ENCODE peak calls at places on chromosomes 1 and 21, in five cellular contexts. One of them, this sample, is unnamed.

GRCh38 chr1:201399352-201400126 is 415 bp upstream of the LAD1 start:
- DNase-seq in SK-N-SH: no peak
- DNase-seq in IMR-90: no peak
- DNase-seq in GM12878: no peak
- DNase-seq in K562: peak; percentile 32
- DNase-seq in this sample: no peak

GRCh38 chr1:23719162-23719820 is 24.0 kb upstream of the ELOA start:
- DNase-seq in GM12878: no peak
- DNase-seq in SK-N-SH: no peak
- DNase-seq in IMR-90: peak; percentile 85
- DNase-seq in K562: no peak
- DNase-seq in this sample: no peak

GRCh38 chr1:115182012-115182715 is 92.9 kb upstream of the TSPAN2 start:
- DNase-seq in K562: no peak
- DNase-seq in IMR-90: no peak
- DNase-seq in SK-N-SH: no peak
- DNase-seq in GM12878: no peak
- DNase-seq in this sample: no peak

GRCh38 chr1:55053265-55053954 is 14.1 kb downstream of the PCSK9 start:
- DNase-seq in GM12878: no peak
- DNase-seq in K562: no peak
- DNase-seq in IMR-90: no peak
- DNase-seq in SK-N-SH: no peak
- DNase-seq in this sample: no peak

GRCh38 chr1:186404454-186405051 is 28.9 kb downstream of the ODR4 start:
- DNase-seq in IMR-90: peak; percentile 76
- DNase-seq in K562: peak; percentile 52
- DNase-seq in GM12878: no peak
- DNase-seq in SK-N-SH: peak; percentile 32
- DNase-seq in this sample: peak; percentile 61

GRCh38 chr21:20024727-20025126 is 973.5 kb upstream of the NCAM2 start:
- DNase-seq in IMR-90: no peak
- DNase-seq in K562: no peak
- DNase-seq in SK-N-SH: no peak
- DNase-seq in GM12878: no peak
- DNase-seq in this sample: no peak

GRCh38 chr1:115074839-115075534 is 14.3 kb downstream of the TSPAN2 start:
- DNase-seq in GM12878: no peak
- DNase-seq in SK-N-SH: no peak
- DNase-seq in IMR-90: no peak
- DNase-seq in K562: no peak
- DNase-seq in this sample: no peak

GRCh38 chr1:201095581-201096531 is 16.4 kb downstream of the CACNA1S start:
- DNase-seq in K562: no peak
- DNase-seq in IMR-90: no peak
- DNase-seq in SK-N-SH: no peak
- DNase-seq in GM12878: no peak
- DNase-seq in this sample: no peak

GRCh38 chr1:153777648-153778047 is 2.4 kb downstream of the SLC27A3 start:
- DNase-seq in GM12878: no peak
- DNase-seq in K562: no peak
- DNase-seq in IMR-90: peak; percentile 21
- DNase-seq in SK-N-SH: no peak
- DNase-seq in this sample: no peak

GRCh38 chr1:235648954-235649721 is 446 bp downstream of the GNG4 start:
- DNase-seq in K562: no peak
- DNase-seq in SK-N-SH: peak; percentile 69
- DNase-seq in IMR-90: peak; percentile 67
- DNase-seq in GM12878: no peak
- DNase-seq in this sample: peak; percentile 50

DNA sequence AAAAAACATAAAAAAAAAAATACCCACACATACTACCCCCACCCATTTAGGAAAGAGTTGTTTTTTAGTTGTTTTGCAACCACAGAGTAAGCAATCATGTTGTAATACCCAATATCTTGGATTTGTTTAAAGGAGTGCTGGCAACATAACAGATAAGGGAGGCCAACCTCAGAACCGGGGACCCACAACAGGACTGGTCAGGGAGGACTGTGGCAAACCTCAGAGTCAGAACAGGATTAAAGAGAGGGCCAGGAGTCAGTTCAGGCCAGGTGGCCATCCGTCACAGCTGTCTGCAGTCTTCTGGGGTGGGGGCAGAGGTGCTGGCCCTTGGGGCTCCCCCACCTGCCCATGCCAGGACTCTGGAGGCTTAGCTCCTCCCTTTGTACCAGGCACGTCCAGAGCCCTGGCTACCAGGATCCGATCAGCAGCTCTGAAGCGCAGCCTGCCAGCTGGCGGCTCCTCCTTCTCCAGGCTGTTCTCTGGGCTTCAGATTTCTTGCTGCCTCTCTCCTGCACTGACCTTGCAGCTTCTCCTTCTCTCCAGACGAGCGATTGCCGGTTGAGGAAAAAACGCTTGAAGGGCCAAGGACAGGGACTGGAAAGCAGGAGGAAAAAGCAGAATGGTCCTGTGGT is 7.9 kb downstream of the H6PD start:
- DNase-seq in GM12878: no peak
- DNase-seq in SK-N-SH: no peak
- DNase-seq in IMR-90: no peak
- DNase-seq in K562: no peak
- DNase-seq in this sample: no peak
- TF ChIP-seq RCOR1 in GM12878: no peak
- TF ChIP-seq RCOR1 in SK-N-SH: no peak
- TF ChIP-seq RCOR1 in IMR-90: no peak
- TF ChIP-seq RCOR1 in K562: no peak
- TF ChIP-seq RCOR1 in this sample: no peak

GRCh38 chr1:1306070-1306660 is 1.6 kb downstream of the ACAP3 start:
- DNase-seq in K562: no peak
- DNase-seq in SK-N-SH: peak; percentile 52
- DNase-seq in GM12878: no peak
- DNase-seq in IMR-90: peak; percentile 27
- DNase-seq in this sample: no peak
- TF ChIP-seq RCOR1 in K562: no peak
- TF ChIP-seq RCOR1 in SK-N-SH: no peak
- TF ChIP-seq RCOR1 in GM12878: no peak
- TF ChIP-seq RCOR1 in IMR-90: no peak
- TF ChIP-seq RCOR1 in this sample: no peak

DNA sequence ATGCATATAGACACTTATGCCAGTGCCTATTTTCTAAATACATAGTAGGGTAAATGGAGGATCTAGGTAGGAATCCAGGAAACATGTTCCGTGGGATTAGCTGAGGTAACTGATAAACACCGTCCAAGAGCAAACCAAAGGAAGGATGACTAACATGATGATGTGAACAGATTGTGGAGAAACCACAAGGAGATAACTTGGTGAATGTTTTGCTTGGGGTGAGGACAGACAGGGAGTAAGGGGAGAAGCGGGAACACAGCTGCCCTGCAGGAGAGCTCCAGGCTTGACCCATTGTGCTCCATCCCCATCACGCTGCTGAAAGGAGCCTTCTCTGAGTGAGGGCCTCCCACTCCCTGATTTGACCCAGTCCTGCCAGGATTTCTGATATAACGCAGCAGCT is 87.0 kb upstream of the ZC3H11B start:
- DNase-seq in IMR-90: peak; percentile 74
- DNase-seq in K562: no peak
- DNase-seq in SK-N-SH: no peak
- DNase-seq in GM12878: no peak
- DNase-seq in this sample: no peak
- TF ChIP-seq RCOR1 in IMR-90: no peak
- TF ChIP-seq RCOR1 in K562: peak; percentile 93
- TF ChIP-seq RCOR1 in SK-N-SH: no peak
- TF ChIP-seq RCOR1 in GM12878: no peak
- TF ChIP-seq RCOR1 in this sample: no peak

GRCh38 chr1:51303315-51303714 is 27.0 kb downstream of the TTC39A start:
- DNase-seq in K562: no peak
- DNase-seq in GM12878: no peak
- DNase-seq in SK-N-SH: no peak
- DNase-seq in IMR-90: no peak
- DNase-seq in this sample: no peak
- TF ChIP-seq RCOR1 in K562: no peak
- TF ChIP-seq RCOR1 in GM12878: no peak
- TF ChIP-seq RCOR1 in SK-N-SH: no peak
- TF ChIP-seq RCOR1 in IMR-90: no peak
- TF ChIP-seq RCOR1 in this sample: no peak